ENCODE peak calls at places on chromosome 14, in four cellular contexts. W is nephron progenitor cell, H is lung, X is non-pigmented ciliary epithelial cell. Y is an unnamed sample.

GRCh38 chr14:68245146-68246073 is 425.8 kb downstream of the RAD51B start:
- DNase-seq in W (no peak), H (no peak), X (no peak), Y (no peak)

GRCh38 chr14:106875503-106875902 is 1349.1 kb downstream of the TMEM121 start:
- DNase-seq in W (no peak), H (no peak), X (no peak), Y (no peak)

GRCh38 chr14:96202441-96203094 is 2.1 kb upstream of the BDKRB2 start:
- DNase-seq in W (no peak), H (no peak), X (no peak), Y (no peak)

GRCh38 chr14:104299993-104300761 is 161.8 kb downstream of the KIF26A start:
- DNase-seq in W (no peak), H (no peak), X (no peak), Y (no peak)

GRCh38 chr14:100680439-100681051 is 46.1 kb upstream of the DLK1 start:
- DNase-seq in W (no peak), H (no peak), X (no peak), Y (no peak)

GRCh38 chr14:101503431-101504095 is 57.7 kb upstream of the DIO3 start:
- DNase-seq in W (no peak), H (no peak), X (no peak), Y (no peak)

GRCh38 chr14:63493246-63493645 is 49.9 kb downstream of the PPP2R5E start:
- DNase-seq in W (peak), H (no peak), X (no peak), Y (no peak)

GRCh38 chr14:75232597-75232996 is 46.0 kb upstream of the FOS start:
- DNase-seq in W (no peak), H (no peak), X (no peak), Y (no peak)

GRCh38 chr14:101365329-101366158 is 195.8 kb upstream of the DIO3 start:
- DNase-seq in W (peak), H (no peak), X (no peak), Y (no peak)

GRCh38 chr14:101598571-101599233 is 37.4 kb downstream of the DIO3 start:
- DNase-seq in W (no peak), H (no peak), X (no peak), Y (no peak)

GRCh38 chr14:104933721-104934379 is 9.2 kb downstream of the PLD4 start:
- DNase-seq in W (no peak), H (no peak), X (no peak), Y (no peak)

GRCh38 chr14:99564903-99565259 is 39.1 kb downstream of the CCDC85C start:
- DNase-seq in W (peak), H (no peak), X (no peak), Y (no peak)

GRCh38 chr14:22898302-22898894 is 15.4 kb downstream of the REM2 start:
- DNase-seq in W (no peak), H (no peak), X (no peak), Y (no peak)

GRCh38 chr14:51996148-51996746 is 6.9 kb downstream of the RTRAF start:
- DNase-seq in W (no peak), H (no peak), X (no peak), Y (no peak)

GRCh38 chr14:69288001-69288771 is 28.2 kb downstream of the GALNT16 start:
- DNase-seq in W (peak), H (no peak), X (no peak), Y (no peak)